ENCODE peak calls at places on chromosomes 4 and X, in four cellular contexts. One of them, this sample, is unnamed.

GRCh38 chr4:76762136-76763130 is 135.5 kb downstream of the SOWAHB start:
- DNase-seq in HepG2: no peak
- DNase-seq in WTC11: no peak
- DNase-seq in GM12878: no peak
- DNase-seq in this sample: no peak

GRCh38 chrX:70592091-70592490 is 147.5 kb downstream of the DLG3 start:
- DNase-seq in HepG2: no peak
- DNase-seq in WTC11: no peak
- DNase-seq in GM12878: no peak
- DNase-seq in this sample: no peak

GRCh38 chrX:38616904-38617303 is 55.6 kb downstream of the TSPAN7 start:
- DNase-seq in HepG2: no peak
- DNase-seq in WTC11: no peak
- DNase-seq in GM12878: no peak
- DNase-seq in this sample: no peak

GRCh38 chr4:39324897-39325613 is 41.1 kb downstream of the RFC1 start:
- DNase-seq in HepG2: peak; percentile 68
- DNase-seq in WTC11: no peak
- DNase-seq in GM12878: no peak
- DNase-seq in this sample: no peak

GRCh38 chr4:83599183-83599582 is 63.3 kb downstream of the GPAT3 start:
- DNase-seq in HepG2: peak; percentile 27
- DNase-seq in WTC11: no peak
- DNase-seq in GM12878: no peak
- DNase-seq in this sample: peak; percentile 51

GRCh38 chr4:44661940-44662622 is 10.7 kb upstream of the YIPF7 start:
- DNase-seq in HepG2: peak; percentile 52
- DNase-seq in WTC11: no peak
- DNase-seq in GM12878: no peak
- DNase-seq in this sample: no peak

GRCh38 chrX:68193234-68193633 is 240.1 kb downstream of the OPHN1 start:
- DNase-seq in HepG2: no peak
- DNase-seq in WTC11: no peak
- DNase-seq in GM12878: no peak
- DNase-seq in this sample: no peak

GRCh38 chr4:84967292-84967651 is 782 bp upstream of the WDFY3 start:
- DNase-seq in HepG2: no peak
- DNase-seq in WTC11: no peak
- DNase-seq in GM12878: no peak
- DNase-seq in this sample: no peak

GRCh38 chrX:68498508-68499379 is at the start of gene YIPF6:
- DNase-seq in HepG2: peak; percentile 55
- DNase-seq in WTC11: peak; percentile 57
- DNase-seq in GM12878: no peak
- DNase-seq in this sample: peak; percentile 80

GRCh38 chrX:105822138-105823091 is at the start of gene NRK:
- DNase-seq in HepG2: no peak
- DNase-seq in WTC11: peak; percentile 40
- DNase-seq in GM12878: no peak
- DNase-seq in this sample: no peak

GRCh38 chr4:156764145-156764544 is 207.5 kb downstream of the PDGFC start:
- DNase-seq in HepG2: no peak
- DNase-seq in WTC11: no peak
- DNase-seq in GM12878: no peak
- DNase-seq in this sample: no peak

GRCh38 chr4:150117629-150118028 is 39.4 kb downstream of the DCLK2 start:
- DNase-seq in HepG2: no peak
- DNase-seq in WTC11: no peak
- DNase-seq in GM12878: no peak
- DNase-seq in this sample: no peak

GRCh38 chrX:106874075-106874474 is 29.1 kb downstream of the RIPPLY1 start:
- DNase-seq in HepG2: peak; percentile 4
- DNase-seq in WTC11: no peak
- DNase-seq in GM12878: no peak
- DNase-seq in this sample: no peak

GRCh38 chr4:121428721-121429120 is 47.9 kb upstream of the QRFPR start:
- DNase-seq in HepG2: no peak
- DNase-seq in WTC11: no peak
- DNase-seq in GM12878: no peak
- DNase-seq in this sample: no peak

GRCh38 chrX:78333521-78333920 is 6.1 kb upstream of the CYSLTR1 start:
- DNase-seq in HepG2: no peak
- DNase-seq in WTC11: no peak
- DNase-seq in GM12878: no peak
- DNase-seq in this sample: no peak

GRCh38 chr4:154707877-154708276 is 35.9 kb upstream of the LRAT start:
- DNase-seq in HepG2: no peak
- DNase-seq in WTC11: no peak
- DNase-seq in GM12878: no peak
- DNase-seq in this sample: no peak

GRCh38 chr4:107711831-107712230 is 8.2 kb downstream of the PAPSS1 start:
- DNase-seq in HepG2: no peak
- DNase-seq in WTC11: no peak
- DNase-seq in GM12878: no peak
- DNase-seq in this sample: no peak

GRCh38 chrX:129741880-129742758 is 3.3 kb downstream of the XPNPEP2 start:
- DNase-seq in HepG2: no peak
- DNase-seq in WTC11: peak; percentile 66
- DNase-seq in GM12878: no peak
- DNase-seq in this sample: peak; percentile 68

GRCh38 chr4:113086172-113086695 is 36.8 kb downstream of the ANK2 start:
- DNase-seq in HepG2: no peak
- DNase-seq in WTC11: no peak
- DNase-seq in GM12878: no peak
- DNase-seq in this sample: no peak

GRCh38 chrX:31036895-31037294 is 34.9 kb downstream of the FTHL17 start:
- DNase-seq in HepG2: peak; percentile 42
- DNase-seq in WTC11: peak; percentile 36
- DNase-seq in GM12878: no peak
- DNase-seq in this sample: peak; percentile 28

GRCh38 chrX:71622347-71623104 is 4.2 kb upstream of the CXCR3 start:
- DNase-seq in HepG2: peak; percentile 58
- DNase-seq in WTC11: peak; percentile 47
- DNase-seq in GM12878: peak; percentile 68
- DNase-seq in this sample: peak; percentile 23

GRCh38 chr4:38583102-38583501 is 80.9 kb upstream of the KLF3 start:
- DNase-seq in HepG2: no peak
- DNase-seq in WTC11: no peak
- DNase-seq in GM12878: no peak
- DNase-seq in this sample: no peak

GRCh38 chrX:85620466-85620865 is 241.0 kb upstream of the POF1B start:
- DNase-seq in HepG2: no peak
- DNase-seq in WTC11: no peak
- DNase-seq in GM12878: no peak
- DNase-seq in this sample: no peak

GRCh38 chr4:8726344-8726851 is 133.8 kb downstream of the CPZ start:
- DNase-seq in HepG2: no peak
- DNase-seq in WTC11: no peak
- DNase-seq in GM12878: no peak
- DNase-seq in this sample: no peak

GRCh38 chr4:129581305-129581704 is 485.4 kb downstream of the C4orf33 start:
- DNase-seq in HepG2: no peak
- DNase-seq in WTC11: no peak
- DNase-seq in GM12878: no peak
- DNase-seq in this sample: no peak

GRCh38 chr4:1026115-1026514 is 14.7 kb downstream of the FGFRL1 start:
- DNase-seq in HepG2: no peak
- DNase-seq in WTC11: peak; percentile 53
- DNase-seq in GM12878: peak; percentile 56
- DNase-seq in this sample: peak; percentile 35

GRCh38 chrX:22059800-22060199 is 27.7 kb downstream of the PHEX start:
- DNase-seq in HepG2: no peak
- DNase-seq in WTC11: no peak
- DNase-seq in GM12878: no peak
- DNase-seq in this sample: no peak

GRCh38 chr4:176538217-176538925 is 218.6 kb downstream of the SPCS3 start:
- DNase-seq in HepG2: no peak
- DNase-seq in WTC11: no peak
- DNase-seq in GM12878: no peak
- DNase-seq in this sample: no peak

GRCh38 chr4:1204828-1205591 is 32.6 kb upstream of the SPON2 start:
- DNase-seq in HepG2: peak; percentile 87
- DNase-seq in WTC11: peak; percentile 3
- DNase-seq in GM12878: no peak
- DNase-seq in this sample: no peak

DNA sequence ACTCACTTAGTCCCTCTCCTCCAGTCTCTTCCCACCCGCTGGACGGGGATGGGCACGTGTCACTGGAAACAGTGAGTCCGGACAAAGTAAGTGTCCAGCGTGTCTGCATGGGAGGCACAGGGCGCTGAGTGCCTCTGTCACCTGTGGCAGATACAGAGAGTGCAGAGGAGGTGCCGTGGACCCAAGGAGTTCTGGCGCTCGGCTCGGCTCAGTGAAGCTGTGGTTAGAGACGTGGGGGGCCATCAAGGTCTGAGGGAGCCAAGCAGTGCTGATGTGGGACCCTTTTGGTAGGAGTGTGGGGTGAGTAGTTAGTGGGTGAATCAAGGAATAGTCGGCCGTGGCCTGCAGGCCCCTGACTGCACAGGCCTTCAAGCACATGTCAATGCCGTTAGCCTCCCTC is 40.1 kb upstream of the MSANTD1 start:
- DNase-seq in HepG2: no peak
- DNase-seq in WTC11: no peak
- DNase-seq in GM12878: no peak
- DNase-seq in this sample: no peak
- TF ChIP-seq TCF7 in HepG2: no peak
- TF ChIP-seq TCF7 in WTC11: no peak
- TF ChIP-seq TCF7 in GM12878: no peak
- TF ChIP-seq TCF7 in this sample: no peak

GRCh38 chrX:39894626-39895025 is 203.1 kb downstream of the BCOR start:
- DNase-seq in HepG2: no peak
- DNase-seq in WTC11: no peak
- DNase-seq in GM12878: no peak
- DNase-seq in this sample: no peak
- TF ChIP-seq TCF7 in HepG2: no peak
- TF ChIP-seq TCF7 in WTC11: no peak
- TF ChIP-seq TCF7 in GM12878: no peak
- TF ChIP-seq TCF7 in this sample: no peak

GRCh38 chr4:122647656-122648055 is 26.8 kb upstream of the IL21 start:
- DNase-seq in HepG2: no peak
- DNase-seq in WTC11: no peak
- DNase-seq in GM12878: no peak
- DNase-seq in this sample: no peak

GRCh38 chr4:122658377-122658776 is 37.5 kb upstream of the IL21 start:
- DNase-seq in HepG2: no peak
- DNase-seq in WTC11: no peak
- DNase-seq in GM12878: no peak
- DNase-seq in this sample: no peak

GRCh38 chr4:122650148-122650547 is 29.3 kb upstream of the IL21 start:
- DNase-seq in HepG2: no peak
- DNase-seq in WTC11: no peak
- DNase-seq in GM12878: no peak
- DNase-seq in this sample: no peak

GRCh38 chr4:122652379-122652778 is 31.5 kb upstream of the IL21 start:
- DNase-seq in HepG2: peak; percentile 14
- DNase-seq in WTC11: peak; percentile 30
- DNase-seq in GM12878: no peak
- DNase-seq in this sample: peak; percentile 44
- TF ChIP-seq TCF7 in HepG2: no peak
- TF ChIP-seq TCF7 in WTC11: no peak
- TF ChIP-seq TCF7 in GM12878: no peak
- TF ChIP-seq TCF7 in this sample: no peak

DNA sequence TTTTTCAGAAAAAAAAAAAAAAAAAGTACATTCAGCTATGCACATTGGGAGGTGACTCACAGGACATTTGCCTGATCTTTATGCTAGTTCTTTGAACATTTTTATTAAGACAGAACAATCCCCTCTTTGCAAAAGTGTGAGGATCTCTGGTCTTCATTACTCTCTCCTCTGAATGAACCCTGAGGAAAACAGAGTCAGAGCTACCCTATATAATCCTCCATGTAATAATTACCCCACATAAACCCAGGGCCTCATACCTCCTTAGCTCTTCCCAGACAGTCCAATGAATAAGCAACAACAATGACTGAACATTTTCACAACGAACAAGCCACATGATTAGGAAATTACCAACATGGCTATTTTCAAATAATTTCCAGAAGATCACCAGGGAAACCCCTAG is 37.9 kb downstream of the TBC1D9 start:
- DNase-seq in HepG2: no peak
- DNase-seq in WTC11: no peak
- DNase-seq in GM12878: no peak
- DNase-seq in this sample: no peak
- TF ChIP-seq TCF7 in HepG2: no peak
- TF ChIP-seq TCF7 in WTC11: no peak
- TF ChIP-seq TCF7 in GM12878: no peak
- TF ChIP-seq TCF7 in this sample: no peak